ENCODE peak calls at places on chromosomes 5 and 9, in five cellular contexts. Y, M, F, W and C are unnamed samples.

GRCh38 chr5:53557386-53557785 is 3.1 kb upstream of the NDUFS4 start:
- DNase-seq in Y (no peak), M (peak), F (no peak), W (no peak), C (no peak)

GRCh38 chr9:109953813-109954489 is 174.0 kb downstream of the PALM2AKAP2 start:
- DNase-seq in M (no peak), Y (no peak), F (no peak), W (no peak), C (no peak)

GRCh38 chr5:173643964-173644363 is 27.5 kb upstream of the BOD1 start:
- DNase-seq in M (no peak), Y (peak), W (no peak), F (peak), C (no peak)

GRCh38 chr9:118882674-118883073 is 486.6 kb downstream of the BRINP1 start:
- DNase-seq in M (no peak), Y (no peak), W (no peak), F (no peak), C (no peak)

GRCh38 chr5:167934561-167934971 is 356.9 kb upstream of the WWC1 start:
- DNase-seq in M (peak), W (no peak), F (no peak), Y (no peak), C (no peak)

GRCh38 chr9:98594551-98595160 is 114.1 kb downstream of the GABBR2 start:
- DNase-seq in F (no peak), W (no peak), Y (peak), M (no peak), C (no peak)

GRCh38 chr9:38724749-38725148 is 4.8 kb upstream of the FAM240B start:
- DNase-seq in F (no peak), Y (no peak), M (no peak), W (no peak), C (no peak)

GRCh38 chr5:80069251-80069650 is 34.1 kb downstream of the THBS4 start:
- DNase-seq in M (peak), F (no peak), W (no peak), Y (no peak), C (no peak)

GRCh38 chr9:128824911-128825310 is 4.7 kb downstream of the SPOUT1 start:
- DNase-seq in M (no peak), W (no peak), Y (no peak), F (no peak), C (no peak)

GRCh38 chr5:131164161-131164930 is 710 bp downstream of the HINT1 start:
- DNase-seq in F (peak), W (peak), M (peak), Y (peak), C (no peak)

GRCh38 chr9:123763910-123764588 is 165.9 kb downstream of the DENND1A start:
- DNase-seq in Y (no peak), F (no peak), M (peak), W (no peak), C (no peak)

GRCh38 chr5:132464155-132464939 is 26.2 kb downstream of the IRF1 start:
- DNase-seq in F (no peak), M (no peak), W (no peak), Y (peak), C (peak)

GRCh38 chr9:83047839-83048775 is 14.8 kb downstream of the RASEF start:
- DNase-seq in W (no peak), Y (no peak), M (peak), F (no peak), C (no peak)

GRCh38 chr9:135488527-135488926 is 8.9 kb downstream of the PPP1R26 start:
- DNase-seq in F (no peak), M (no peak), Y (no peak), W (no peak), C (peak)

GRCh38 chr5:168472329-168472728 is 13.9 kb upstream of the RARS1 start:
- DNase-seq in W (no peak), Y (no peak), F (no peak), M (peak), C (no peak)

GRCh38 chr9:21709464-21710058 is 92.9 kb upstream of the MTAP start:
- DNase-seq in Y (no peak), M (peak), W (peak), F (no peak), C (no peak)

GRCh38 chr9:133754187-133754586 is 16.0 kb upstream of the SARDH start:
- DNase-seq in M (no peak), F (no peak), W (no peak), Y (peak), C (no peak)